ENCODE peak calls at places on chromosome 1, in four cellular contexts. H is skeletal muscle cell, N is SW480, J is uterus. B is an unnamed sample.

GRCh38 chr1:89843279-89844121 is 22.7 kb downstream of the LRRC8D start:
- DNase-seq in H (no peak), N (peak; percentile 69), J (peak; percentile 55), B (peak; percentile 77)

GRCh38 chr1:181094813-181095212 is 6.3 kb downstream of the IER5 start:
- DNase-seq in H (peak; percentile 93), N (no peak), J (peak; percentile 66), B (peak; percentile 76)

GRCh38 chr1:84427520-84428188 is 29.4 kb downstream of the DNASE2B start:
- DNase-seq in H (no peak), N (peak; percentile 5), J (no peak), B (no peak)

GRCh38 chr1:231422798-231423309 is 767 bp upstream of the EGLN1 start:
- DNase-seq in H (no peak), N (no peak), J (no peak), B (no peak)

GRCh38 chr1:210489491-210489890 is 160.8 kb downstream of the HHAT start:
- DNase-seq in H (no peak), N (no peak), J (no peak), B (no peak)

GRCh38 chr1:186474208-186474607 is 13.3 kb upstream of the PDC start:
- DNase-seq in H (peak; percentile 13), N (no peak), J (no peak), B (no peak)

GRCh38 chr1:222754386-222755139 is 17.6 kb downstream of the FAM177B start:
- DNase-seq in H (peak; percentile 89), N (no peak), J (peak; percentile 76), B (peak; percentile 88)

GRCh38 chr1:7454895-7455784 is 316.0 kb upstream of the VAMP3 start:
- DNase-seq in H (no peak), N (no peak), J (no peak), B (no peak)

GRCh38 chr1:150150511-150151021 is 850 bp downstream of the PLEKHO1 start:
- DNase-seq in H (no peak), N (no peak), J (peak; percentile 58), B (peak; percentile 76)

GRCh38 chr1:186985889-186986491 is 157.2 kb downstream of the PLA2G4A start:
- DNase-seq in H (no peak), N (peak; percentile 43), J (no peak), B (no peak)

GRCh38 chr1:162351443-162351842 is 25.2 kb downstream of the SPATA46 start:
- DNase-seq in H (no peak), N (no peak), J (no peak), B (no peak)

GRCh38 chr1:151615711-151616504 is 4.1 kb downstream of the SNX27 start:
- DNase-seq in H (no peak), N (no peak), J (no peak), B (no peak)

GRCh38 chr1:7592120-7592798 is 178.8 kb upstream of the VAMP3 start:
- DNase-seq in H (no peak), N (no peak), J (no peak), B (peak; percentile 46)

GRCh38 chr1:207970329-207971038 is 59.6 kb upstream of the CD34 start:
- DNase-seq in H (no peak), N (no peak), J (no peak), B (no peak)

GRCh38 chr1:10685851-10686403 is 110.5 kb downstream of the CASZ1 start:
- DNase-seq in H (no peak), N (no peak), J (no peak), B (no peak)

GRCh38 chr1:229582011-229582694 is 23.6 kb upstream of the ABCB10 start:
- DNase-seq in H (peak; percentile 31), N (no peak), J (no peak), B (peak; percentile 74)

GRCh38 chr1:198678301-198678836 is 39.5 kb downstream of the PTPRC start:
- DNase-seq in H (no peak), N (no peak), J (no peak), B (no peak)

GRCh38 chr1:156641761-156642264 is at the start of gene BCAN:
- DNase-seq in H (no peak), N (no peak), J (peak; percentile 61), B (peak; percentile 75)

GRCh38 chr1:169692766-169693460 is 18.5 kb downstream of the SELL start:
- DNase-seq in H (no peak), N (no peak), J (no peak), B (no peak)

GRCh38 chr1:38834221-38834782 is 25.3 kb downstream of the RRAGC start:
- DNase-seq in H (no peak), N (no peak), J (no peak), B (no peak)

GRCh38 chr1:84688461-84689061 is 1.7 kb downstream of the SSX2IP start:
- DNase-seq in H (no peak), N (no peak), J (no peak), B (no peak)

GRCh38 chr1:40929145-40929544 is 50.4 kb upstream of the CTPS1 start:
- DNase-seq in H (no peak), N (no peak), J (no peak), B (peak; percentile 13)

B was measured in sigmoid colon.